ENCODE peak calls at places on chromosome 7, in five cellular contexts. One of them, this sample, is unnamed.

GRCh38 chr7:123682690-123683089 is 27.0 kb downstream of the LMOD2 start:
- DNase-seq in lower leg skin: no peak
- DNase-seq in endothelial cell: peak; percentile 15
- DNase-seq in RCC 7860: peak; percentile 58
- DNase-seq in GM06990: no peak
- DNase-seq in this sample: peak; percentile 53

GRCh38 chr7:36971515-36972139 is 247.3 kb upstream of the AOAH start:
- DNase-seq in lower leg skin: no peak
- DNase-seq in endothelial cell: no peak
- DNase-seq in RCC 7860: no peak
- DNase-seq in GM06990: no peak
- DNase-seq in this sample: peak; percentile 64

GRCh38 chr7:132830941-132831340 is 250.9 kb downstream of the CHCHD3 start:
- DNase-seq in lower leg skin: no peak
- DNase-seq in endothelial cell: no peak
- DNase-seq in RCC 7860: no peak
- DNase-seq in GM06990: no peak
- DNase-seq in this sample: peak; percentile 43

GRCh38 chr7:30206942-30207341 is 72.2 kb downstream of the MTURN start:
- DNase-seq in lower leg skin: no peak
- DNase-seq in endothelial cell: no peak
- DNase-seq in RCC 7860: peak; percentile 29
- DNase-seq in GM06990: no peak
- DNase-seq in this sample: no peak

GRCh38 chr7:132641238-132641637 is 65.0 kb upstream of the PLXNA4 start:
- DNase-seq in lower leg skin: no peak
- DNase-seq in endothelial cell: no peak
- DNase-seq in RCC 7860: no peak
- DNase-seq in GM06990: no peak
- DNase-seq in this sample: no peak

GRCh38 chr7:137626469-137627067 is 220.2 kb downstream of the DGKI start:
- DNase-seq in lower leg skin: no peak
- DNase-seq in endothelial cell: peak; percentile 70
- DNase-seq in RCC 7860: peak; percentile 36
- DNase-seq in GM06990: peak; percentile 26
- DNase-seq in this sample: peak; percentile 76

GRCh38 chr7:111292026-111292430 is 201.1 kb downstream of the LRRN3 start:
- DNase-seq in lower leg skin: no peak
- DNase-seq in endothelial cell: no peak
- DNase-seq in RCC 7860: no peak
- DNase-seq in GM06990: no peak
- DNase-seq in this sample: no peak

GRCh38 chr7:73715648-73716317 is 3.7 kb downstream of the STX1A start:
- DNase-seq in lower leg skin: no peak
- DNase-seq in endothelial cell: no peak
- DNase-seq in RCC 7860: peak; percentile 99
- DNase-seq in GM06990: no peak
- DNase-seq in this sample: no peak

GRCh38 chr7:7272294-7272693 is 90.0 kb downstream of the C1GALT1 start:
- DNase-seq in lower leg skin: no peak
- DNase-seq in endothelial cell: no peak
- DNase-seq in RCC 7860: no peak
- DNase-seq in GM06990: no peak
- DNase-seq in this sample: no peak

GRCh38 chr7:159094919-159095915 is 49.5 kb downstream of the VIPR2 start:
- DNase-seq in lower leg skin: peak; percentile 71
- DNase-seq in endothelial cell: no peak
- DNase-seq in RCC 7860: no peak
- DNase-seq in GM06990: no peak
- DNase-seq in this sample: no peak

GRCh38 chr7:150969483-150969874 is 8.6 kb downstream of the KCNH2 start:
- DNase-seq in lower leg skin: no peak
- DNase-seq in endothelial cell: no peak
- DNase-seq in RCC 7860: no peak
- DNase-seq in GM06990: no peak
- DNase-seq in this sample: no peak

GRCh38 chr7:99029481-99030144 is 114.3 kb downstream of the SMURF1 start:
- DNase-seq in lower leg skin: no peak
- DNase-seq in endothelial cell: no peak
- DNase-seq in RCC 7860: no peak
- DNase-seq in GM06990: no peak
- DNase-seq in this sample: no peak

GRCh38 chr7:123538189-123538714 is 3.9 kb upstream of the IQUB start:
- DNase-seq in lower leg skin: no peak
- DNase-seq in endothelial cell: no peak
- DNase-seq in RCC 7860: peak; percentile 97
- DNase-seq in GM06990: no peak
- DNase-seq in this sample: no peak

GRCh38 chr7:70719120-70719519 is 412.8 kb upstream of the GALNT17 start:
- DNase-seq in lower leg skin: no peak
- DNase-seq in endothelial cell: no peak
- DNase-seq in RCC 7860: no peak
- DNase-seq in GM06990: no peak
- DNase-seq in this sample: no peak

GRCh38 chr7:143013897-143014296 is 13.0 kb downstream of the OR9A2 start:
- DNase-seq in lower leg skin: no peak
- DNase-seq in endothelial cell: no peak
- DNase-seq in RCC 7860: no peak
- DNase-seq in GM06990: no peak
- DNase-seq in this sample: no peak

GRCh38 chr7:146378196-146378595 is 261.6 kb downstream of the CNTNAP2 start:
- DNase-seq in lower leg skin: no peak
- DNase-seq in endothelial cell: no peak
- DNase-seq in RCC 7860: no peak
- DNase-seq in GM06990: no peak
- DNase-seq in this sample: no peak

GRCh38 chr7:157691521-157692155 is 354.8 kb downstream of the DNAJB6 start:
- DNase-seq in lower leg skin: peak; percentile 79
- DNase-seq in endothelial cell: no peak
- DNase-seq in RCC 7860: no peak
- DNase-seq in GM06990: no peak
- DNase-seq in this sample: no peak

GRCh38 chr7:100801833-100802568 is 25.3 kb downstream of the EPHB4 start:
- DNase-seq in lower leg skin: peak; percentile 91
- DNase-seq in endothelial cell: no peak
- DNase-seq in RCC 7860: peak; percentile 73
- DNase-seq in GM06990: no peak
- DNase-seq in this sample: peak; percentile 80

GRCh38 chr7:67805921-67806471 is 809.4 kb downstream of the TYW1 start:
- DNase-seq in lower leg skin: no peak
- DNase-seq in endothelial cell: no peak
- DNase-seq in RCC 7860: no peak
- DNase-seq in GM06990: no peak
- DNase-seq in this sample: no peak

GRCh38 chr7:2321020-2321419 is 6.8 kb upstream of the SNX8 start:
- DNase-seq in lower leg skin: no peak
- DNase-seq in endothelial cell: no peak
- DNase-seq in RCC 7860: no peak
- DNase-seq in GM06990: no peak
- DNase-seq in this sample: peak; percentile 78

GRCh38 chr7:128027485-128027980 is 3.7 kb downstream of the LRRC4 start:
- DNase-seq in lower leg skin: no peak
- DNase-seq in endothelial cell: no peak
- DNase-seq in RCC 7860: no peak
- DNase-seq in GM06990: no peak
- DNase-seq in this sample: no peak

GRCh38 chr7:17009007-17009719 is 127.4 kb upstream of the AGR3 start:
- DNase-seq in lower leg skin: no peak
- DNase-seq in endothelial cell: no peak
- DNase-seq in RCC 7860: no peak
- DNase-seq in GM06990: peak; percentile 15
- DNase-seq in this sample: peak; percentile 73

GRCh38 chr7:159063046-159063840 is 81.4 kb downstream of the VIPR2 start:
- DNase-seq in lower leg skin: peak; percentile 61
- DNase-seq in endothelial cell: no peak
- DNase-seq in RCC 7860: no peak
- DNase-seq in GM06990: no peak
- DNase-seq in this sample: no peak

GRCh38 chr7:74365320-74366022 is 76.3 kb downstream of the CLIP2 start:
- DNase-seq in lower leg skin: no peak
- DNase-seq in endothelial cell: peak; percentile 41
- DNase-seq in RCC 7860: no peak
- DNase-seq in GM06990: no peak
- DNase-seq in this sample: peak; percentile 100

GRCh38 chr7:25512051-25512450 is 283.8 kb upstream of the NPVF start:
- DNase-seq in lower leg skin: no peak
- DNase-seq in endothelial cell: no peak
- DNase-seq in RCC 7860: no peak
- DNase-seq in GM06990: no peak
- DNase-seq in this sample: no peak

GRCh38 chr7:89837515-89837914 is 316.8 kb upstream of the STEAP1 start:
- DNase-seq in lower leg skin: no peak
- DNase-seq in endothelial cell: no peak
- DNase-seq in RCC 7860: no peak
- DNase-seq in GM06990: no peak
- DNase-seq in this sample: no peak

GRCh38 chr7:302054-302992 is 12.4 kb downstream of the FOXL3 start:
- DNase-seq in lower leg skin: peak; percentile 70
- DNase-seq in endothelial cell: no peak
- DNase-seq in RCC 7860: no peak
- DNase-seq in GM06990: no peak
- DNase-seq in this sample: no peak

GRCh38 chr7:45872116-45873034 is 507 bp downstream of the CCDC201 start:
- DNase-seq in lower leg skin: peak; percentile 73
- DNase-seq in endothelial cell: peak; percentile 55
- DNase-seq in RCC 7860: no peak
- DNase-seq in GM06990: no peak
- DNase-seq in this sample: no peak

GRCh38 chr7:151711906-151712771 is 164.8 kb downstream of the PRKAG2 start:
- DNase-seq in lower leg skin: no peak
- DNase-seq in endothelial cell: no peak
- DNase-seq in RCC 7860: peak; percentile 95
- DNase-seq in GM06990: no peak
- DNase-seq in this sample: no peak

GRCh38 chr7:132142006-132142405 is 434.3 kb downstream of the PLXNA4 start:
- DNase-seq in lower leg skin: no peak
- DNase-seq in endothelial cell: no peak
- DNase-seq in RCC 7860: no peak
- DNase-seq in GM06990: no peak
- DNase-seq in this sample: no peak

GRCh38 chr7:100632951-100633717 is 8.2 kb downstream of the TFR2 start:
- DNase-seq in lower leg skin: no peak
- DNase-seq in endothelial cell: peak; percentile 50
- DNase-seq in RCC 7860: no peak
- DNase-seq in GM06990: peak; percentile 71
- DNase-seq in this sample: peak; percentile 62

GRCh38 chr7:157001920-157002818 is 8.3 kb downstream of the MNX1 start:
- DNase-seq in lower leg skin: peak; percentile 56
- DNase-seq in endothelial cell: no peak
- DNase-seq in RCC 7860: no peak
- DNase-seq in GM06990: no peak
- DNase-seq in this sample: no peak

GRCh38 chr7:126495739-126496138 is 757.0 kb downstream of the GRM8 start:
- DNase-seq in lower leg skin: no peak
- DNase-seq in endothelial cell: no peak
- DNase-seq in RCC 7860: no peak
- DNase-seq in GM06990: no peak
- DNase-seq in this sample: no peak

GRCh38 chr7:148147438-148147837 is 443.1 kb upstream of the C7orf33 start:
- DNase-seq in lower leg skin: no peak
- DNase-seq in endothelial cell: no peak
- DNase-seq in RCC 7860: no peak
- DNase-seq in GM06990: no peak
- DNase-seq in this sample: no peak

GRCh38 chr7:154385214-154385613 is 333.0 kb downstream of the DPP6 start:
- DNase-seq in lower leg skin: no peak
- DNase-seq in endothelial cell: no peak
- DNase-seq in RCC 7860: no peak
- DNase-seq in GM06990: no peak
- DNase-seq in this sample: no peak

GRCh38 chr7:139960158-139960557 is 102.6 kb downstream of the PARP12 start:
- DNase-seq in lower leg skin: peak; percentile 32
- DNase-seq in endothelial cell: no peak
- DNase-seq in RCC 7860: peak; percentile 30
- DNase-seq in GM06990: no peak
- DNase-seq in this sample: no peak

GRCh38 chr7:40640566-40640965 is 505.8 kb downstream of the SUGCT start:
- DNase-seq in lower leg skin: no peak
- DNase-seq in endothelial cell: no peak
- DNase-seq in RCC 7860: no peak
- DNase-seq in GM06990: no peak
- DNase-seq in this sample: no peak